ENCODE peak calls at places on chromosomes 7 and 10, in seven cellular contexts. P is fibroblast of mammary gland, V is ovary, H is GM23338, M is progenitor cell of endocrine pancreas, T is psoas muscle, R is endothelial cell. S is an unnamed sample.
A peak's percentile ranks its signal among the peaks of the same experiment; 100 is the strongest.

GRCh38 chr7:156480671-156481070 is 159.9 kb upstream of the RNF32 start:
- DNase-seq in P (no peak), V (no peak), H (no peak), M (no peak), T (no peak), R (no peak), S (no peak)

GRCh38 chr7:137879357-137880158 is 32.8 kb upstream of the DGKI start:
- DNase-seq in P (peak; percentile 74), V (no peak), H (peak; percentile 53), M (no peak), T (peak; percentile 29), R (no peak), S (peak; percentile 52)

GRCh38 chr7:75688200-75689136 is 50.3 kb downstream of the HIP1 start:
- DNase-seq in P (no peak), V (no peak), H (no peak), M (no peak), T (peak; percentile 20), R (no peak), S (peak; percentile 50)

GRCh38 chr7:121530251-121531174 is 134.4 kb upstream of the FAM3C start:
- DNase-seq in P (peak; percentile 98), V (no peak), H (no peak), M (no peak), T (peak; percentile 20), R (no peak), S (peak; percentile 61)

GRCh38 chr10:52923520-52923919 is 150.9 kb upstream of the MBL2 start:
- DNase-seq in P (no peak), V (no peak), H (peak; percentile 79), M (no peak), T (no peak), R (no peak), S (no peak)

GRCh38 chr10:71084061-71084817 is 128.1 kb upstream of the UNC5B start:
- DNase-seq in P (no peak), V (no peak), H (no peak), M (peak; percentile 2), T (no peak), R (no peak), S (peak; percentile 4)

GRCh38 chr7:19128856-19129255 is 11.4 kb upstream of the TWIST1 start:
- DNase-seq in P (no peak), V (no peak), H (no peak), M (no peak), T (no peak), R (no peak), S (no peak)

GRCh38 chr10:19628767-19629443 is 187.3 kb upstream of the PLXDC2 start:
- DNase-seq in P (peak; percentile 28), V (no peak), H (peak; percentile 28), M (no peak), T (no peak), R (no peak), S (no peak)

GRCh38 chr7:19327011-19327410 is 181.8 kb upstream of the FERD3L start:
- DNase-seq in P (peak; percentile 17), V (no peak), H (no peak), M (no peak), T (no peak), R (no peak), S (no peak)

GRCh38 chr7:6367701-6368211 is 80.0 kb downstream of the DAGLB start:
- DNase-seq in P (peak; percentile 55), V (no peak), H (no peak), M (no peak), T (no peak), R (no peak), S (no peak)

GRCh38 chr10:34320265-34320664 is 494.8 kb downstream of the PARD3 start:
- DNase-seq in P (no peak), V (no peak), H (no peak), M (no peak), T (no peak), R (no peak), S (no peak)

GRCh38 chr7:74371381-74372059 is 82.2 kb upstream of the GTF2IRD1 start:
- DNase-seq in P (no peak), V (peak; percentile 51), H (peak; percentile 91), M (no peak), T (no peak), R (peak; percentile 32), S (no peak)

GRCh38 chr10:98886686-98887085 is 349.0 kb downstream of the HPSE2 start:
- DNase-seq in P (peak; percentile 45), V (no peak), H (no peak), M (no peak), T (no peak), R (no peak), S (no peak)

GRCh38 chr10:5014936-5015335 is 11.3 kb upstream of the AKR1C2 start:
- DNase-seq in P (peak; percentile 40), V (no peak), H (no peak), M (no peak), T (no peak), R (no peak), S (no peak)

GRCh38 chr10:73182568-73182967 is 14.6 kb downstream of the FAM149B1 start:
- DNase-seq in P (peak; percentile 16), V (no peak), H (no peak), M (no peak), T (no peak), R (no peak), S (no peak)

GRCh38 chr10:74824184-74825032 is 2.0 kb upstream of the KAT6B start:
- DNase-seq in P (no peak), V (no peak), H (peak; percentile 47), M (no peak), T (no peak), R (peak; percentile 10), S (peak; percentile 34)

GRCh38 chr10:104622175-104622574 is 18.9 kb upstream of the SORCS3 start:
- DNase-seq in P (no peak), V (no peak), H (peak; percentile 26), M (no peak), T (no peak), R (no peak), S (no peak)

GRCh38 chr7:128459394-128459878 is 3.8 kb downstream of the HILPDA start:
- DNase-seq in P (peak; percentile 82), V (peak; percentile 75), H (peak; percentile 85), M (peak; percentile 24), T (peak; percentile 44), R (peak; percentile 57), S (peak; percentile 78)

GRCh38 chr7:138979226-138979979 is 1.8 kb downstream of the KIAA1549 start:
- DNase-seq in P (no peak), V (no peak), H (no peak), M (no peak), T (no peak), R (no peak), S (peak; percentile 43)

GRCh38 chr7:93461350-93461749 is 113.2 kb downstream of the CALCR start:
- DNase-seq in P (no peak), V (no peak), H (peak; percentile 61), M (no peak), T (no peak), R (no peak), S (no peak)

GRCh38 chr7:47710201-47710935 is 128.5 kb upstream of the TNS3 start:
- DNase-seq in P (no peak), V (no peak), H (no peak), M (no peak), T (no peak), R (no peak), S (no peak)

GRCh38 chr7:5755704-5756131 is 25.7 kb downstream of the RNF216 start:
- DNase-seq in P (peak; percentile 85), V (no peak), H (no peak), M (no peak), T (no peak), R (no peak), S (no peak)

GRCh38 chr7:36227223-36227622 is 74.2 kb downstream of the EEPD1 start:
- DNase-seq in P (peak; percentile 68), V (peak; percentile 64), H (peak; percentile 23), M (no peak), T (peak; percentile 53), R (no peak), S (no peak)

GRCh38 chr10:43257210-43258031 is 9.4 kb downstream of the RASGEF1A start:
- DNase-seq in P (no peak), V (peak; percentile 3), H (no peak), M (peak; percentile 8), T (no peak), R (no peak), S (no peak)

GRCh38 chr7:100889761-100890639 is 485 bp upstream of the UFSP1 start:
- DNase-seq in P (peak; percentile 89), V (peak; percentile 91), H (peak; percentile 95), M (peak; percentile 85), T (peak; percentile 94), R (peak; percentile 91), S (peak; percentile 100)

GRCh38 chr7:47336178-47337020 is 245.5 kb downstream of the TNS3 start:
- DNase-seq in P (peak; percentile 67), V (peak; percentile 39), H (no peak), M (no peak), T (peak; percentile 58), R (no peak), S (no peak)

GRCh38 chr7:101792051-101792651 is 25.3 kb upstream of the CUX1 start:
- DNase-seq in P (peak; percentile 52), V (peak; percentile 62), H (no peak), M (no peak), T (peak; percentile 56), R (no peak), S (no peak)

GRCh38 chr10:88114368-88114767 is 250.9 kb downstream of the PTEN start:
- DNase-seq in P (no peak), V (no peak), H (peak; percentile 71), M (no peak), T (peak; percentile 31), R (peak; percentile 26), S (no peak)

DNA sequence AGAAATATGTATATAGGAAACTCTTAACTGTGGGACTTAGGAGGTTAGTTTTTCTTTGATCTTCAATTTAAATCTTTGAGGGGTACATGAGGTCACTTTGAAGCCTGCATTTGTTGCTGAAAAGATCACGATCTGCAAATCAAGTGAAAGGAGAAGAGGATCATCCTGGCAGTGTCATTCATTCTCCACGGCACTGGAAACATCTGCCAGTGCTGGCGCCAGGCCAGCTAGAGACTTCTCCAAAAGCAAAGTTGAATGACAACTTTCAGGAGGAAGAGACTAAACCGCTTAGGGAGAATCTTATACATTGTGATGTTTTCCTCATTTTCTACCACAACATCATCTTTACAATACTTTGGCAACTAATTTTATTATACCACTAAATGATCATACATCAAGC is 42.5 kb downstream of the MRC1 start:
- DNase-seq in P (no peak), V (no peak), H (peak; percentile 12), M (no peak), T (peak; percentile 55), R (no peak), S (no peak)
- TF ChIP-seq CTCF in P (no peak), V (no peak), H (no peak), M (no peak), T (no peak), R (no peak), S (no peak)

GRCh38 chr10:27252267-27253000 is 11.8 kb upstream of the ACBD5 start:
- DNase-seq in P (peak; percentile 61), V (peak; percentile 69), H (peak; percentile 86), M (peak; percentile 76), T (peak; percentile 77), R (peak; percentile 79), S (peak; percentile 81)
- TF ChIP-seq CTCF in P (no peak), V (peak; percentile 23), H (peak; percentile 25), M (peak; percentile 87), T (peak; percentile 74), R (peak; percentile 78), S (peak; percentile 34)

GRCh38 chr7:115707236-115707635 is 323.3 kb downstream of the TFEC start:
- DNase-seq in P (peak; percentile 15), V (no peak), H (peak; percentile 71), M (no peak), T (no peak), R (peak; percentile 23), S (peak; percentile 1)
- TF ChIP-seq CTCF in P (peak; percentile 30), V (no peak), H (peak; percentile 64), M (peak; percentile 46), T (no peak), R (no peak), S (peak; percentile 23)

GRCh38 chr7:142632291-142633134 is 116.8 kb upstream of the PRSS1 start:
- DNase-seq in P (peak; percentile 71), V (peak; percentile 21), H (peak; percentile 90), M (peak; percentile 58), T (no peak), R (peak; percentile 73), S (peak; percentile 77)
- TF ChIP-seq CTCF in P (peak; percentile 69), V (no peak), H (peak; percentile 81), M (peak; percentile 87), T (peak; percentile 81), R (peak; percentile 78), S (peak; percentile 75)

S was measured in GM13977.